ENCODE peak calls at places on chromosomes 12 and 14, in seven cellular contexts. Z is thoracic aorta, O is pancreas, E is breast epithelium, S is transverse colon, L is brain microvascular endothelial cell, I is dorsolateral prefrontal cortex. K is an unnamed sample. For H3K27me3, the result is how much of the 10 kb centered on the place peaks cover.

GRCh38 chr12:29962276-29963035 is 178.7 kb upstream of the TMTC1 start:
- DNase-seq in Z (no peak), O (no peak), E (peak), S (no peak), L (no peak), I (no peak), K (no peak)

GRCh38 chr12:29286081-29286800 is 94.7 kb downstream of the ERGIC2 start:
- DNase-seq in Z (no peak), O (no peak), E (no peak), S (no peak), L (peak), I (no peak), K (no peak)

GRCh38 chr12:72282721-72283120 is 10.6 kb downstream of the TRHDE start:
- DNase-seq in Z (no peak), O (no peak), E (no peak), S (no peak), L (peak), I (no peak), K (no peak)

GRCh38 chr12:49763006-49763591 is 21.7 kb downstream of the TMBIM6 start:
- DNase-seq in Z (peak), O (peak), E (peak), S (peak), L (peak), I (peak), K (peak)

GRCh38 chr14:89276424-89276975 is 140.5 kb downstream of the FOXN3 start:
- DNase-seq in Z (no peak), O (no peak), E (no peak), S (peak), L (peak), I (no peak), K (no peak)

GRCh38 chr14:51360592-51360991 is 120.5 kb downstream of the TMX1 start:
- DNase-seq in Z (no peak), O (no peak), E (no peak), S (no peak), L (no peak), I (no peak), K (no peak)

GRCh38 chr14:28494196-28494595 is 272.4 kb upstream of the FOXG1 start:
- DNase-seq in Z (no peak), O (no peak), E (no peak), S (no peak), L (no peak), I (no peak), K (no peak)

GRCh38 chr12:121774968-121775474 is 18.5 kb downstream of the RHOF start:
- DNase-seq in Z (no peak), O (no peak), E (no peak), S (no peak), L (no peak), I (no peak), K (no peak)

GRCh38 chr14:81265641-81266169 is 44.9 kb upstream of the GTF2A1 start:
- DNase-seq in Z (no peak), O (no peak), E (no peak), S (no peak), L (no peak), I (no peak), K (no peak)

GRCh38 chr14:89366580-89367448 is 50.2 kb downstream of the FOXN3 start:
- DNase-seq in Z (no peak), O (no peak), E (no peak), S (peak), L (no peak), I (no peak), K (no peak)

GRCh38 chr12:123839826-123840225 is 77.7 kb downstream of the DNAH10 start:
- DNase-seq in Z (no peak), O (no peak), E (no peak), S (no peak), L (no peak), I (no peak), K (no peak)

GRCh38 chr12:52358575-52359350 is 8.5 kb downstream of the KRT85 start:
- DNase-seq in Z (no peak), O (no peak), E (no peak), S (no peak), L (no peak), I (no peak), K (no peak)

GRCh38 chr12:69415471-69416275 is 54.5 kb upstream of the FRS2 start:
- DNase-seq in Z (no peak), O (no peak), E (peak), S (peak), L (peak), I (no peak), K (peak)

GRCh38 chr14:88234442-88234841 is 88.6 kb downstream of the KCNK10 start:
- DNase-seq in Z (no peak), O (no peak), E (no peak), S (no peak), L (no peak), I (no peak), K (no peak)

GRCh38 chr12:49537709-49538601 is 875 bp upstream of the KCNH3 start:
- DNase-seq in Z (no peak), O (peak), E (no peak), S (no peak), L (no peak), I (no peak), K (no peak)

GRCh38 chr12:100789146-100789545 is 5.4 kb upstream of the ANO4 start:
- DNase-seq in Z (no peak), O (no peak), E (no peak), S (no peak), L (no peak), I (no peak), K (no peak)

GRCh38 chr12:46386360-46386867 is 13.8 kb upstream of the SLC38A2 start:
- DNase-seq in Z (no peak), O (no peak), E (no peak), S (no peak), L (peak), I (no peak), K (no peak)

GRCh38 chr12:92363295-92364146 is 217.9 kb upstream of the BTG1 start:
- DNase-seq in Z (no peak), O (no peak), E (no peak), S (peak), L (peak), I (no peak), K (peak)

GRCh38 chr14:32430326-32430725 is 101.2 kb downstream of the AKAP6 start:
- DNase-seq in Z (no peak), O (no peak), E (no peak), S (no peak), L (peak), I (no peak), K (no peak)

GRCh38 chr12:69405466-69405865 is 45.9 kb downstream of the YEATS4 start:
- DNase-seq in Z (no peak), O (no peak), E (no peak), S (no peak), L (peak), I (no peak), K (no peak)

GRCh38 chr12:64903738-64904137 is 79.3 kb downstream of the TBC1D30 start:
- DNase-seq in Z (no peak), O (no peak), E (no peak), S (no peak), L (no peak), I (no peak), K (no peak)

GRCh38 chr14:102304611-102305506 is at the start of gene MOK:
- DNase-seq in Z (peak), O (peak), E (peak), S (peak), L (peak), I (peak), K (peak)

GRCh38 chr12:67747869-67748760 is 99.6 kb downstream of the DYRK2 start:
- DNase-seq in Z (no peak), O (peak), E (no peak), S (peak), L (no peak), I (no peak), K (no peak)

GRCh38 chr12:51362307-51362706 is 15.8 kb upstream of the CELA1 start:
- DNase-seq in Z (no peak), O (no peak), E (no peak), S (no peak), L (no peak), I (peak), K (no peak)

GRCh38 chr12:124758266-124759200 is 105.1 kb downstream of the SCARB1 start:
- DNase-seq in Z (no peak), O (no peak), E (no peak), S (no peak), L (no peak), I (no peak), K (no peak)

GRCh38 chr14:24139272-24139934 is 2.0 kb downstream of the EMC9 start:
- DNase-seq in Z (no peak), O (no peak), E (no peak), S (no peak), L (no peak), I (no peak), K (no peak)

GRCh38 chr12:131892711-131893604 is 1.5 kb upstream of the ULK1 start:
- DNase-seq in Z (no peak), O (no peak), E (peak), S (no peak), L (no peak), I (no peak), K (no peak)

GRCh38 chr12:119117936-119118335 is 60.8 kb upstream of the HSPB8 start:
- DNase-seq in Z (no peak), O (no peak), E (no peak), S (no peak), L (no peak), I (no peak), K (no peak)

GRCh38 chr12:64010069-64010686 is 165.7 kb downstream of the SRGAP1 start:
- DNase-seq in Z (no peak), O (no peak), E (no peak), S (no peak), L (peak), I (no peak), K (no peak)

GRCh38 chr12:26631846-26632245 is 201.1 kb downstream of the ITPR2 start:
- DNase-seq in Z (no peak), O (no peak), E (no peak), S (no peak), L (peak), I (no peak), K (no peak)

GRCh38 chr12:58529114-58529665 is 391.1 kb downstream of the LRIG3 start:
- DNase-seq in Z (no peak), O (no peak), E (no peak), S (no peak), L (peak), I (no peak), K (no peak)

GRCh38 chr14:22667881-22668280 is 23.7 kb upstream of the OR6J1 start:
- DNase-seq in Z (no peak), O (no peak), E (no peak), S (no peak), L (no peak), I (no peak), K (no peak)

GRCh38 chr14:52117433-52117832 is 48.6 kb upstream of the NID2 start:
- DNase-seq in Z (no peak), O (no peak), E (no peak), S (no peak), L (peak), I (no peak), K (peak)

GRCh38 chr14:58243790-58244555 is 670 bp upstream of the PSMA3 start:
- DNase-seq in Z (no peak), O (no peak), E (no peak), S (no peak), L (no peak), I (no peak), K (no peak)

GRCh38 chr12:63944586-63945228 is 100.2 kb downstream of the SRGAP1 start:
- DNase-seq in Z (no peak), O (no peak), E (no peak), S (no peak), L (no peak), I (no peak), K (no peak)

GRCh38 chr12:1929985-1930815 is 11.7 kb upstream of the CACNA2D4 start:
- DNase-seq in Z (no peak), O (no peak), E (no peak), S (no peak), L (no peak), I (no peak), K (no peak)

DNA sequence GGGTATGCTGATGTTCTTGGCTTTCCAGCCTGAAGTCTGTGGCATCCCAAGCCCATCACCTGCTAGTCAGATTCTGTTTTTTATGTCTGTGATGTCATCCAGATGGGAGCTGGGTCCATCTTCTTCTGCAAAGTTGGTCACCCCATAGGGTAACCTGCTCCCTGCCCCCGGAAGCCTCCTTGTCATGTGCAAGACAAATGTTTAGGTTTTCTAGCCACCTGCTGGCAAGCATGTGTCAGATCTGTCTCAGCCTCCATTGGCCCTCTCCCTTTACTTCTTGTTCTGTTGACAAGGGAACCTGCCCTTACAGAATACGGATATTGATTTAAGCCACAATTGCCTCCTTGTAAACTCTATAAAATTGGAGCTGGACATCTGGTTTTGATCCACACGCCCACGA is 7.4 kb downstream of the NTF3 start:
- DNase-seq in Z (no peak), O (no peak), E (no peak), S (no peak), L (no peak), I (no peak), K (no peak)
- H3K27me3 ChIP-seq in Z (under half), O (under half), E (under half), S (under half), L (under half), I (under half), K (under half)

DNA sequence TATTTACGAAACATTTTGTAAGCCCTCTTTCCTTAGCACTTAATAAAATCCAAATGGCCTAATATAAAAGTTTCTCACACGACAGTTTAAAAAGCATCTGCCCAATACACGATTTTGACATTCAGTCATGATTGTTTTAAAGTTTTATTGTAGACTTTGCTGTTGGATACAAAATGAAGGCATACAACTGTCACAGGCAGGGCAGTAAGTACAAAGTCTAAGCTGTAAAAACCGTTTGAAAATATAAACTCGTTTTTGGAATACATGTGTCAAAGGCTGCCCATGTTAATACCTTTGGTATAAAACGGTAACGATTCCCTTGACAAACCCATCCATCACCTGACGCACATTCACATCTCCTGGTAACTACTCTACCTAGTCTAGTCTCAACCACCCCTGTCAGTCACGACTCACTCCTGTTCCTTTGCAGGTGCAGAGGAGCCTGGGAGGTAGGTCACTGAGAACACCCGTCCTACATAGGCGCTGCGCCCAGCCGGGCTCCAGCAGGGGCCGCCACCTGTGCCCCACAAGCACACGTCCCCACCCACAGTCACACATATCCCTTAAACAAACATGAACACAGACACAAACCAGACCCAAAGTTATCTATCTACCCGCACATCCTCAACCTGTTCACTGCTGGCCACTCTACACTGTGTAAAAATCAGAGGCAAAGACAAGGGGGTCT is 27.1 kb downstream of the KCTD10 start:
- DNase-seq in Z (no peak), O (no peak), E (no peak), S (peak), L (no peak), I (no peak), K (no peak)
- TF ChIP-seq CTCF in Z (no peak), O (no peak), E (no peak), S (no peak), L (peak), I (no peak), K (no peak)

GRCh38 chr12:127654383-127654985 is 612.5 kb upstream of the TMEM132C start:
- DNase-seq in Z (no peak), O (no peak), E (no peak), S (no peak), L (no peak), I (no peak), K (no peak)

GRCh38 chr12:127655691-127656090 is 611.3 kb upstream of the TMEM132C start:
- DNase-seq in Z (no peak), O (no peak), E (no peak), S (no peak), L (peak), I (no peak), K (no peak)

GRCh38 chr12:127649951-127650350 is 617.0 kb upstream of the TMEM132C start:
- DNase-seq in Z (no peak), O (no peak), E (no peak), S (no peak), L (no peak), I (no peak), K (no peak)

GRCh38 chr12:127652281-127652680 is 614.7 kb upstream of the TMEM132C start:
- DNase-seq in Z (no peak), O (no peak), E (no peak), S (no peak), L (no peak), I (no peak), K (no peak)

DNA sequence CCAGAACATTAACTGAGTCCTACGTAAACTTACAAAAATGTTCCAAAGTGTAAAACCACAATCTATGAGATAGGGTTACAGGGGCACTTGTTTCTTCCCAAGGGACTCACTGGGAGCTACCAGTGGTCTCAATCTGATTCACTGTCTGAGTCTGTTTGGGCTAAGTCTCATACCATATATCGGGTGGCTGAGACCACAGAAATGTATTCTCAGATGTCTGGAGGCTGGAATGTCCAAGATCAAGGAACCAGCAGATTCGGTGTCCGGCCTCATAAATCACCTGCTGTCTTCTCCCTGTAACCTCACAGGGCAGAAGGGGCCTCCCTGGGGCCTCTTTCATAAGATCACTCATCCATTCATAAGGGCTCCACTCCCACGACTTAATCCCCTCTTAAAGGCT is 616.3 kb upstream of the TMEM132C start:
- DNase-seq in Z (no peak), O (no peak), E (no peak), S (no peak), L (peak), I (no peak), K (no peak)
- H3K27me3 ChIP-seq in Z (under half), O (under half), E (under half), S (under half), L (under half), I (under half), K (under half)

DNA sequence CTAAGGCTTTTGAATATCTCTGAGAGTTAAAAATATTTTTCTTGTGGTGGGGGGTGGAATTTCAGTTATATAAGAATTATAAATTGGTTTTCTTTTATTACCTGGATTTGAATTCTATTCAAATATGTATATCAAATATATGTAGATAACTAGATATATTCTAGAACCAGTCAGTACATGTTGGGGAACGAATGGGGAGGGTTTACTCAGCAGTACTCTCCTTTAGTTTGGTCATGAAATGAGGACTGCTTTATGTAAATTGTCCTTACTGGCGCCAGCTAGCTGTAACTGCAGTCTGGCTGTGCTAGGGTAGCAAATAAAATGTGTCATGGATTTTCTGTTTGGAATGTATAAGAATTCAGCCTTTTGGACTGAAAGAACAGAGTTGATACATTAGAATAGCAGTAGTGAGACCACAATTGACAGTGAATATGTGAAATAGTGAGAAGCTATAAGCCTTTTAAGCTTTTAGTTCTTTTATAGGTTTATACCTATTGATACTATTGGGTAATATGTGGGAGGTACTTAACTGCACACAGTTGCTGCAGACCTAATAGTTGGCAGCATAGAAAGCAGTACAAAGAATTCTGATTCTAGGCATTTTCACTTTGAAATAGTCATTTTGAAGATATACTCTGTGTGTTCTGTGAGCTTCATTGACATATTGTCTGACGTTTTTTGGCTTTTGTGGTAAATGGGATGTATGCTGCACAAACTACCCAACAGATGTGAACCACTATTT is 29.0 kb downstream of the ATF7IP start:
- DNase-seq in Z (no peak), O (no peak), E (no peak), S (no peak), L (peak), I (no peak), K (peak)
- TF ChIP-seq CTCF in Z (peak), O (no peak), E (peak), S (no peak), L (peak), I (no peak), K (peak)

K was measured in heart right ventricle.